ENCODE peak calls at places on chromosome X, in eight cellular contexts. One of them, this sample, is unnamed.

GRCh38 chrX:119682019-119682989 is 10.7 kb downstream of the SEPTIN6 start:
- DNase-seq in activated T-cell treated with anti-CD3 and anti-CD28 coated beads, Interleukin-2, amount 50 U/mL, for 72 hours: peak
- DNase-seq in astrocyte of the cerebellum: no peak
- DNase-seq in ELR: no peak
- DNase-seq in RWPE1: no peak
- DNase-seq in Right ventricle myocardium superior: no peak
- DNase-seq in activated T-helper 2 cell treated with anti-CD3 and anti-CD28 coated beads, Interferon-gamma antibody, Interleukin-2, Interleukin-4, amounts not matched to agents 10 μg/mL and 5 μg/mL and 100 μg/mL, durations not matched to agents 14 hours and 24 hours and 36 hours: peak
- DNase-seq in EL: no peak
- DNase-seq in this sample: no peak

GRCh38 chrX:16869393-16870094 is 618 bp downstream of the RBBP7 start:
- DNase-seq in activated T-cell treated with anti-CD3 and anti-CD28 coated beads, Interleukin-2, amount 50 U/mL, for 72 hours: peak
- DNase-seq in astrocyte of the cerebellum: no peak
- DNase-seq in ELR: peak
- DNase-seq in RWPE1: peak
- DNase-seq in Right ventricle myocardium superior: no peak
- DNase-seq in activated T-helper 2 cell treated with anti-CD3 and anti-CD28 coated beads, Interferon-gamma antibody, Interleukin-2, Interleukin-4, amounts not matched to agents 10 μg/mL and 5 μg/mL and 100 μg/mL, durations not matched to agents 14 hours and 24 hours and 36 hours: peak
- DNase-seq in EL: peak
- DNase-seq in this sample: no peak

GRCh38 chrX:68114573-68115199 is 318.6 kb downstream of the OPHN1 start:
- DNase-seq in activated T-cell treated with anti-CD3 and anti-CD28 coated beads, Interleukin-2, amount 50 U/mL, for 72 hours: no peak
- DNase-seq in astrocyte of the cerebellum: no peak
- DNase-seq in ELR: peak
- DNase-seq in RWPE1: peak
- DNase-seq in Right ventricle myocardium superior: no peak
- DNase-seq in activated T-helper 2 cell treated with anti-CD3 and anti-CD28 coated beads, Interferon-gamma antibody, Interleukin-2, Interleukin-4, amounts not matched to agents 10 μg/mL and 5 μg/mL and 100 μg/mL, durations not matched to agents 14 hours and 24 hours and 36 hours: no peak
- DNase-seq in EL: peak
- DNase-seq in this sample: peak

GRCh38 chrX:153336128-153336894 is 2.4 kb downstream of the ZNF275 start:
- DNase-seq in activated T-cell treated with anti-CD3 and anti-CD28 coated beads, Interleukin-2, amount 50 U/mL, for 72 hours: no peak
- DNase-seq in astrocyte of the cerebellum: no peak
- DNase-seq in ELR: peak
- DNase-seq in RWPE1: no peak
- DNase-seq in Right ventricle myocardium superior: no peak
- DNase-seq in activated T-helper 2 cell treated with anti-CD3 and anti-CD28 coated beads, Interferon-gamma antibody, Interleukin-2, Interleukin-4, amounts not matched to agents 10 μg/mL and 5 μg/mL and 100 μg/mL, durations not matched to agents 14 hours and 24 hours and 36 hours: no peak
- DNase-seq in EL: no peak
- DNase-seq in this sample: no peak

GRCh38 chrX:40377684-40378083 is 203.1 kb upstream of the ATP6AP2 start:
- DNase-seq in activated T-cell treated with anti-CD3 and anti-CD28 coated beads, Interleukin-2, amount 50 U/mL, for 72 hours: no peak
- DNase-seq in astrocyte of the cerebellum: no peak
- DNase-seq in ELR: no peak
- DNase-seq in RWPE1: no peak
- DNase-seq in Right ventricle myocardium superior: no peak
- DNase-seq in activated T-helper 2 cell treated with anti-CD3 and anti-CD28 coated beads, Interferon-gamma antibody, Interleukin-2, Interleukin-4, amounts not matched to agents 10 μg/mL and 5 μg/mL and 100 μg/mL, durations not matched to agents 14 hours and 24 hours and 36 hours: no peak
- DNase-seq in EL: no peak
- DNase-seq in this sample: no peak

GRCh38 chrX:121150217-121150616 is 102.8 kb downstream of the GLUD2 start:
- DNase-seq in activated T-cell treated with anti-CD3 and anti-CD28 coated beads, Interleukin-2, amount 50 U/mL, for 72 hours: no peak
- DNase-seq in astrocyte of the cerebellum: no peak
- DNase-seq in ELR: no peak
- DNase-seq in RWPE1: no peak
- DNase-seq in Right ventricle myocardium superior: no peak
- DNase-seq in activated T-helper 2 cell treated with anti-CD3 and anti-CD28 coated beads, Interferon-gamma antibody, Interleukin-2, Interleukin-4, amounts not matched to agents 10 μg/mL and 5 μg/mL and 100 μg/mL, durations not matched to agents 14 hours and 24 hours and 36 hours: no peak
- DNase-seq in EL: no peak
- DNase-seq in this sample: no peak

GRCh38 chrX:1807301-1807731 is 192.5 kb downstream of the ASMT start:
- DNase-seq in activated T-cell treated with anti-CD3 and anti-CD28 coated beads, Interleukin-2, amount 50 U/mL, for 72 hours: no peak
- DNase-seq in astrocyte of the cerebellum: peak
- DNase-seq in ELR: peak
- DNase-seq in RWPE1: peak
- DNase-seq in Right ventricle myocardium superior: no peak
- DNase-seq in activated T-helper 2 cell treated with anti-CD3 and anti-CD28 coated beads, Interferon-gamma antibody, Interleukin-2, Interleukin-4, amounts not matched to agents 10 μg/mL and 5 μg/mL and 100 μg/mL, durations not matched to agents 14 hours and 24 hours and 36 hours: no peak
- DNase-seq in EL: peak
- DNase-seq in this sample: peak

GRCh38 chrX:13254076-13254785 is 65.6 kb downstream of the ATXN3L start:
- DNase-seq in activated T-cell treated with anti-CD3 and anti-CD28 coated beads, Interleukin-2, amount 50 U/mL, for 72 hours: peak
- DNase-seq in astrocyte of the cerebellum: no peak
- DNase-seq in ELR: peak
- DNase-seq in RWPE1: peak
- DNase-seq in Right ventricle myocardium superior: no peak
- DNase-seq in activated T-helper 2 cell treated with anti-CD3 and anti-CD28 coated beads, Interferon-gamma antibody, Interleukin-2, Interleukin-4, amounts not matched to agents 10 μg/mL and 5 μg/mL and 100 μg/mL, durations not matched to agents 14 hours and 24 hours and 36 hours: no peak
- DNase-seq in EL: peak
- DNase-seq in this sample: peak